ENCODE peak calls at places on chromosomes 7 and 10, in six cellular contexts. W is heart left ventricle; O is H7; G is cardiac muscle cell; Z is CD4-positive, CD25-positive, alpha-beta regulatory T cell; Y is fibroblast of lung. L is an unnamed sample. For H3K36me3, the result is how much of the 10 kb centered on the place peaks cover.

GRCh38 chr7:7146837-7147236 is 35.5 kb upstream of the C1GALT1 start:
- DNase-seq in W (no peak), O (no peak), G (no peak), Z (no peak), Y (no peak), L (no peak)

GRCh38 chr7:107394831-107395230 is 75.0 kb upstream of the GPR22 start:
- DNase-seq in W (no peak), O (no peak), G (peak), Z (no peak), Y (peak), L (no peak)

GRCh38 chr10:123642293-123642692 is 23.9 kb upstream of the GPR26 start:
- DNase-seq in W (no peak), O (peak), G (no peak), Z (no peak), Y (no peak), L (no peak)

GRCh38 chr7:155862088-155862487 is 49.8 kb upstream of the SHH start:
- DNase-seq in W (no peak), O (no peak), G (no peak), Z (no peak), Y (no peak), L (no peak)

GRCh38 chr7:139078399-139078798 is 31.1 kb downstream of the ZC3HAV1 start:
- DNase-seq in W (no peak), O (no peak), G (no peak), Z (no peak), Y (peak), L (no peak)

GRCh38 chr7:50335795-50336754 is 31.6 kb downstream of the IKZF1 start:
- DNase-seq in W (no peak), O (peak), G (no peak), Z (peak), Y (no peak), L (peak)

GRCh38 chr10:5629789-5630436 is 36.5 kb downstream of the ASB13 start:
- DNase-seq in W (peak), O (peak), G (peak), Z (peak), Y (peak), L (peak)

GRCh38 chr7:44293561-44294324 is 31.7 kb downstream of the CAMK2B start:
- DNase-seq in W (peak), O (peak), G (no peak), Z (no peak), Y (no peak), L (no peak)

GRCh38 chr7:128904381-128905197 is 5.9 kb downstream of the KCP start:
- DNase-seq in W (no peak), O (peak), G (peak), Z (peak), Y (peak), L (no peak)

GRCh38 chr10:3683560-3683959 is 101.4 kb downstream of the KLF6 start:
- DNase-seq in W (no peak), O (no peak), G (no peak), Z (no peak), Y (no peak), L (no peak)

GRCh38 chr10:51663086-51663485 is 36.3 kb downstream of the CSTF2T start:
- DNase-seq in W (no peak), O (no peak), G (peak), Z (no peak), Y (no peak), L (no peak)

GRCh38 chr10:51672039-51672535 is 27.3 kb downstream of the CSTF2T start:
- DNase-seq in W (no peak), O (no peak), G (no peak), Z (no peak), Y (no peak), L (no peak)

GRCh38 chr10:51666476-51666875 is 32.9 kb downstream of the CSTF2T start:
- DNase-seq in W (no peak), O (no peak), G (peak), Z (no peak), Y (no peak), L (no peak)

GRCh38 chr10:51667992-51668689 is 31.3 kb downstream of the CSTF2T start:
- DNase-seq in W (no peak), O (no peak), G (peak), Z (no peak), Y (peak), L (no peak)

GRCh38 chr10:51669041-51669440 is 30.4 kb downstream of the CSTF2T start:
- DNase-seq in W (no peak), O (no peak), G (no peak), Z (no peak), Y (no peak), L (no peak)
- H3K36me3 ChIP-seq in W (under half), O (under half), G (under half), Z (under half), Y (under half), L (under half)

GRCh38 chr7:157402388-157402703 is 65.5 kb downstream of the DNAJB6 start:
- DNase-seq in W (no peak), O (no peak), G (no peak), Z (no peak), Y (no peak), L (no peak)
- H3K36me3 ChIP-seq in W (under half), O (under half), G (under half), Z (under half), Y (under half), L (under half)

GRCh38 chr7:149255174-149255573 is 6.8 kb upstream of the ZNF783 start:
- DNase-seq in W (no peak), O (no peak), G (no peak), Z (no peak), Y (no peak), L (no peak)
- H3K36me3 ChIP-seq in W (half or more), O (under half), G (under half), Z (under half), Y (under half), L (under half)

GRCh38 chr10:74071151-74071550 is 73.2 kb downstream of the VCL start:
- DNase-seq in W (no peak), O (no peak), G (peak), Z (no peak), Y (peak), L (no peak)
- H3K36me3 ChIP-seq in W (under half), O (under half), G (under half), Z (under half), Y (under half), L (under half)

GRCh38 chr10:54758791-54759190 is 42.2 kb downstream of the PCDH15 start:
- DNase-seq in W (no peak), O (no peak), G (no peak), Z (no peak), Y (peak), L (no peak)
- H3K36me3 ChIP-seq in W (under half), O (under half), G (under half), Z (under half), Y (under half), L (under half)

GRCh38 chr10:110510086-110510485 is 12.4 kb downstream of the DUSP5 start:
- DNase-seq in W (no peak), O (no peak), G (no peak), Z (no peak), Y (no peak), L (no peak)

GRCh38 chr10:110508806-110509544 is 11.3 kb downstream of the DUSP5 start:
- DNase-seq in W (peak), O (no peak), G (no peak), Z (no peak), Y (no peak), L (no peak)

GRCh38 chr10:110508389-110508788 is 10.7 kb downstream of the DUSP5 start:
- DNase-seq in W (no peak), O (no peak), G (no peak), Z (no peak), Y (no peak), L (no peak)

GRCh38 chr10:110510730-110511129 is 13.0 kb downstream of the DUSP5 start:
- DNase-seq in W (no peak), O (no peak), G (no peak), Z (no peak), Y (no peak), L (no peak)

GRCh38 chr10:110509560-110509959 is 11.9 kb downstream of the DUSP5 start:
- DNase-seq in W (no peak), O (no peak), G (no peak), Z (no peak), Y (no peak), L (no peak)
- H3K36me3 ChIP-seq in W (half or more), O (under half), G (half or more), Z (under half), Y (under half), L (under half)

GRCh38 chr7:73451780-73452398 is 18.3 kb downstream of the FZD9 start:
- DNase-seq in W (no peak), O (peak), G (peak), Z (peak), Y (peak), L (peak)
- H3K36me3 ChIP-seq in W (half or more), O (under half), G (half or more), Z (half or more), Y (under half), L (under half)

DNA sequence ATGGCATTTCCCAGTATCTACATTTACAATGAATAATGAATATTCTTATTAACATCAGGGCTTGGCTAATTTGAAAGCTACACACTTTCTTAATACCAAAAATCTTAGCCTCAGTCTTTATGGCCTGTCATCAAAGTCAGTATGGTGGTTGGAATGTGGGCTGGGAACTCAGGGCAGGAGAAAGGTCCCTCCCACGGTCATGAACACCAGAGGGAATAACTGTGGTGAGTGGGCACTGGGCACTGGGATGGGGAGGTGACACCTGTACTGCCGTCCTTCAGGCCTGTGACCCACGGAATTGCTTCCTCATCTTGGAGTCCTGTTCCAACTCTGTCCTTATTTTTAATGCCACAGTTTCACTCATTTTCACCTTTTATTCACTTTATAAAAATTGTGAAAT is 276.9 kb upstream of the PLPP4 start:
- DNase-seq in W (no peak), O (no peak), G (no peak), Z (no peak), Y (no peak), L (no peak)
- H3K36me3 ChIP-seq in W (under half), O (under half), G (under half), Z (under half), Y (under half), L (under half)

GRCh38 chr7:2210551-2211258 is 22.0 kb downstream of the MAD1L1 start:
- DNase-seq in W (peak), O (no peak), G (no peak), Z (no peak), Y (no peak), L (peak)

GRCh38 chr7:2209146-2209960 is 23.4 kb downstream of the MAD1L1 start:
- DNase-seq in W (peak), O (peak), G (peak), Z (peak), Y (peak), L (peak)

GRCh38 chr7:2211259-2211575 is 21.5 kb downstream of the MAD1L1 start:
- DNase-seq in W (peak), O (no peak), G (no peak), Z (no peak), Y (no peak), L (peak)

GRCh38 chr7:2208712-2209111 is 24.0 kb downstream of the MAD1L1 start:
- DNase-seq in W (peak), O (no peak), G (no peak), Z (no peak), Y (no peak), L (peak)

GRCh38 chr7:2209961-2210323 is 22.8 kb downstream of the MAD1L1 start:
- DNase-seq in W (no peak), O (no peak), G (no peak), Z (no peak), Y (no peak), L (no peak)
- H3K36me3 ChIP-seq in W (under half), O (under half), G (under half), Z (under half), Y (under half), L (under half)

GRCh38 chr7:105101864-105102263 is 87.9 kb downstream of the KMT2E start:
- DNase-seq in W (no peak), O (no peak), G (no peak), Z (no peak), Y (no peak), L (no peak)
- H3K36me3 ChIP-seq in W (half or more), O (under half), G (half or more), Z (half or more), Y (under half), L (under half)